ENCODE peak calls at places on chromosomes 2 and 18, in six cellular contexts. I is uterus, L is mesendoderm, F is dorsolateral prefrontal cortex, V is PC-3, H is adipocyte. K is an unnamed sample.

GRCh38 chr18:6627621-6628020 is 101.9 kb upstream of the ARHGAP28 start:
- DNase-seq in V (no peak), L (no peak), H (peak), I (no peak), F (no peak), K (no peak)

GRCh38 chr2:37698931-37699481 is 27.6 kb upstream of the CDC42EP3 start:
- DNase-seq in V (peak), H (peak), I (no peak), L (no peak), F (no peak), K (no peak)

GRCh38 chr2:199443589-199444130 is 14.1 kb downstream of the SATB2 start:
- DNase-seq in F (no peak), H (peak), L (no peak), I (no peak), V (peak), K (no peak)

GRCh38 chr18:50644807-50645206 is 84.9 kb downstream of the MAPK4 start:
- DNase-seq in V (peak), F (no peak), L (peak), H (no peak), I (no peak), K (peak)

GRCh38 chr2:205687018-205687956 is 5.0 kb downstream of the NRP2 start:
- DNase-seq in F (no peak), I (peak), V (no peak), L (peak), H (no peak), K (peak)

GRCh38 chr2:69965756-69966447 is 4.5 kb upstream of the ASPRV1 start:
- DNase-seq in I (no peak), H (no peak), V (peak), F (no peak), L (no peak), K (no peak)

GRCh38 chr18:3819933-3820332 is 370.0 kb downstream of the TGIF1 start:
- DNase-seq in H (no peak), V (no peak), F (no peak), L (no peak), I (no peak), K (no peak)

GRCh38 chr2:30989746-30990145 is 148.5 kb downstream of the GALNT14 start:
- DNase-seq in L (peak), F (no peak), I (no peak), H (no peak), V (no peak), K (no peak)

GRCh38 chr2:128315829-128316776 is 2.6 kb downstream of the HS6ST1 start:
- DNase-seq in F (no peak), V (no peak), L (no peak), I (no peak), H (peak), K (peak)

GRCh38 chr2:196566969-196567666 is 72.4 kb upstream of the CCDC150 start:
- DNase-seq in L (no peak), I (no peak), F (no peak), V (no peak), H (peak), K (no peak)

GRCh38 chr2:111659361-111660281 is 224.4 kb downstream of the ANAPC1 start:
- DNase-seq in I (peak), H (peak), L (peak), V (peak), F (no peak), K (peak)

GRCh38 chr18:24136967-24137373 is 1.9 kb upstream of the CABYR start:
- DNase-seq in I (no peak), L (peak), V (peak), H (peak), F (no peak), K (no peak)

GRCh38 chr2:85595378-85596232 is at the start of gene RNF181:
- DNase-seq in V (peak), H (peak), L (peak), I (peak), F (peak), K (peak)

GRCh38 chr2:55014962-55015939 is 35.0 kb downstream of the RTN4 start:
- DNase-seq in L (peak), V (peak), H (peak), F (no peak), I (peak), K (no peak)

GRCh38 chr2:134139615-134140014 is 114.3 kb upstream of the MGAT5 start:
- DNase-seq in I (no peak), V (peak), H (no peak), L (no peak), F (no peak), K (no peak)

GRCh38 chr2:86358982-86359381 is 21.6 kb upstream of the REEP1 start:
- DNase-seq in I (no peak), L (no peak), F (no peak), V (no peak), H (no peak), K (no peak)

GRCh38 chr18:9949861-9950260 is 36.0 kb downstream of the VAPA start:
- DNase-seq in H (no peak), V (no peak), I (no peak), F (no peak), L (no peak), K (no peak)

GRCh38 chr2:239197146-239197545 is 203.7 kb downstream of the HDAC4 start:
- DNase-seq in V (no peak), L (no peak), H (no peak), F (no peak), I (peak), K (no peak)

GRCh38 chr2:43384143-43384542 is 157.7 kb upstream of the ZFP36L2 start:
- DNase-seq in I (no peak), V (no peak), H (no peak), F (no peak), L (no peak), K (no peak)

GRCh38 chr2:147358375-147358774 is 486.5 kb upstream of the ACVR2A start:
- DNase-seq in F (no peak), L (no peak), V (no peak), I (no peak), H (no peak), K (no peak)

GRCh38 chr2:76599732-76600368 is 889.1 kb upstream of the GCFC2 start:
- DNase-seq in V (peak), F (peak), I (no peak), H (peak), L (peak), K (peak)

GRCh38 chr2:232300894-232301387 is 77.6 kb upstream of the ALPP start:
- DNase-seq in L (no peak), H (peak), I (no peak), F (no peak), V (peak), K (no peak)

GRCh38 chr2:84271987-84272386 is 187.1 kb downstream of the SUCLG1 start:
- DNase-seq in I (no peak), V (no peak), H (no peak), F (no peak), L (no peak), K (no peak)

GRCh38 chr2:118250463-118250862 is 162.2 kb downstream of the INSIG2 start:
- DNase-seq in L (peak), V (peak), I (no peak), F (no peak), H (no peak), K (no peak)

GRCh38 chr18:32779010-32779409 is 6.2 kb upstream of the KLHL14 start:
- DNase-seq in I (no peak), F (no peak), V (no peak), L (no peak), H (no peak), K (no peak)

GRCh38 chr18:26419746-26420145 is 128.6 kb downstream of the KCTD1 start:
- DNase-seq in F (no peak), L (no peak), I (no peak), V (no peak), H (no peak), K (no peak)

GRCh38 chr18:79484661-79485621 is 89.2 kb downstream of the NFATC1 start:
- DNase-seq in L (no peak), I (no peak), F (peak), V (no peak), H (peak), K (peak)

GRCh38 chr2:196244966-196245365 is 73.6 kb upstream of the STK17B start:
- DNase-seq in I (no peak), L (no peak), V (no peak), H (peak), F (no peak), K (no peak)

GRCh38 chr2:106193491-106193976 is 567 bp downstream of the UXS1 start:
- DNase-seq in L (peak), V (no peak), I (peak), H (peak), F (peak), K (peak)

GRCh38 chr2:232203166-232203891 is 175.2 kb upstream of the ALPP start:
- DNase-seq in F (no peak), V (no peak), L (no peak), H (no peak), I (no peak), K (no peak)

GRCh38 chr18:50193796-50194622 is 938 bp downstream of the MYO5B start:
- DNase-seq in H (no peak), V (peak), F (no peak), I (no peak), L (peak), K (peak)

GRCh38 chr18:37547196-37547595 is 18.4 kb downstream of the CELF4 start:
- DNase-seq in H (no peak), L (no peak), V (no peak), I (no peak), F (no peak), K (no peak)

GRCh38 chr18:37546023-37546537 is 19.5 kb downstream of the CELF4 start:
- DNase-seq in I (no peak), F (no peak), V (no peak), L (no peak), H (no peak), K (no peak)

GRCh38 chr18:37545461-37545860 is 20.1 kb downstream of the CELF4 start:
- DNase-seq in L (no peak), I (no peak), H (no peak), F (no peak), V (no peak), K (no peak)

GRCh38 chr18:37544713-37545112 is 20.9 kb downstream of the CELF4 start:
- DNase-seq in L (no peak), I (no peak), V (no peak), H (no peak), F (no peak), K (no peak)

DNA sequence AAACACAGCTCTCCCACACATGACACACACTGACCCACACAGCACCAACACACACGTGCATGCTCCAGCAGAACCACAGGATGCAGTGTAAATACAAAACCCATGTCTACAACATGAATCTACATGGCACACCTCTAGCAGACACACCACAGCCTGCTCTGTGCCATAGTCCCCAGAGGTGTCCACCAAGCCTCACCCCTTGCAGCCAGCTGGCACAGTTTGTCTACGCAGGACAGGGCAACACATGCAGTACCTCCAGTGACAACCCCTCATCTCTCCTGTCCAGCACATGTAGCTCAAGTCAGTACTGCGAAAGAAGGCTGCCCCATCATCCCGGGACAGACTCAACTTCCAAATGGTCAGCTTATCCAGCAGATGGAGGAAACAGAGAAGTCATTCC is 18.9 kb downstream of the CELF4 start:
- DNase-seq in I (no peak), L (no peak), H (no peak), F (no peak), V (no peak), K (no peak)
- H3K4me3 ChIP-seq in I (no peak), L (no peak), H (no peak), F (no peak), V (no peak), K (no peak)

GRCh38 chr2:8138525-8138922 is 543.3 kb upstream of the ID2 start:
- DNase-seq in I (no peak), H (no peak), L (no peak), V (no peak), F (no peak), K (no peak)
- H3K4me3 ChIP-seq in I (no peak), H (peak), L (no peak), V (no peak), F (no peak), K (no peak)

GRCh38 chr2:16663121-16663905 is 2.3 kb downstream of the CYRIA start:
- DNase-seq in F (no peak), I (no peak), H (no peak), V (no peak), L (peak), K (no peak)
- H3K4me3 ChIP-seq in F (peak), I (no peak), H (no peak), V (no peak), L (no peak), K (no peak)

GRCh38 chr18:74497778-74498177 is 1.6 kb downstream of the CNDP2 start:
- DNase-seq in I (no peak), L (no peak), F (no peak), V (no peak), H (no peak), K (no peak)

GRCh38 chr18:74495581-74496507 is at the start of gene CNDP2:
- DNase-seq in F (peak), V (peak), I (peak), L (peak), H (peak), K (peak)

GRCh38 chr18:74496508-74497307 is 545 bp downstream of the CNDP2 start:
- DNase-seq in I (peak), L (peak), V (peak), H (peak), F (peak), K (peak)

GRCh38 chr18:74498712-74499629 is 2.8 kb downstream of the CNDP2 start:
- DNase-seq in F (no peak), I (no peak), V (no peak), H (no peak), L (no peak), K (no peak)

GRCh38 chr18:74497308-74497640 is 1.1 kb downstream of the CNDP2 start:
- DNase-seq in I (no peak), V (no peak), L (no peak), H (no peak), F (no peak), K (no peak)
- H3K4me3 ChIP-seq in I (no peak), V (peak), L (no peak), H (peak), F (peak), K (peak)

DNA sequence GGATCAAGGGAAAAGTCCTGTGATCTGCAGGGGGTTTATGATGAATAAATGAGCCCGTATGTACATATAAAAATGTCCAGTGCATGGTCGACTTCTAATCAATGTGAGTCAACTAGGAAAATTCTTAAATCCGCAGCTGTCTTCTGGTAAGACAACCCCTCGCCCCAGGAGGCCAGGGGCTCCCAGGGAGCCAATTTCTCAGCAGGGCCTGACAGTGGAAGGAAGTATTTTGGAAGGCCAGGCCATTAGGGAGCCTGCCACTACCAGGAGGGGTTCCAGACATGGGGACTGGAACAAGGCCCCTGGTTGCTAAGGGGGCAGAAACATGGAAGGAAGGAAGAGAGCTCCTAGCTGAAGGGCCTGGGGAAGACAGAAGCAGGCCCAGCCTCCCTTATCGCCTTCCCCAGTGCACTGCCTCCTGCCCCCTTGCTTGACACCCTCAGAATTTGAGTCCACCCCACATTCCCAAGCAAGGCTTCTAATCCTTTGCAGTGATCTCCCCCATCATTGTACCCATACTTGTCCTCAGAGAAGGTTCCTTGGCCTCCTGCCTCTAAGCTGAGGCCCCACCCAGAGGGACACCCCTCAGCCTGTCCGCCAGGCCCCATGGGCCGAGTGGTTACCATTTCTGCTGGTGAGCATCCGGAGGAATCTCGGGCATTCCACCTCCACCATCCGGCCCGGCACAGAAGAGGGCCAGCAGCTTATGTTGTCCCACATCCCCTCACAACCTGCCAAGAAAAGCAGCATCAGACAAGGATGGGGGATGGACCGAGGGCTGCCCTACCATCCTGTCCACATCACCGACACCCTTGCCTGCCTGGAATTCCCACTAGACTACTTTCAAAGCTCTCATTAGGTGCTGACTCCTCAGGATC is 45.9 kb downstream of the SCTR start:
- DNase-seq in L (no peak), I (no peak), F (no peak), V (no peak), H (no peak), K (peak)
- H3K4me3 ChIP-seq in L (no peak), I (no peak), F (no peak), V (no peak), H (no peak), K (no peak)

GRCh38 chr18:60372141-60372540 is 434 bp downstream of the MC4R start:
- DNase-seq in V (no peak), I (no peak), F (no peak), H (no peak), L (peak), K (no peak)
- H3K4me3 ChIP-seq in V (no peak), I (no peak), F (peak), H (peak), L (no peak), K (no peak)

GRCh38 chr2:104434363-104434792 is 419.5 kb upstream of the POU3F3 start:
- DNase-seq in V (no peak), L (peak), F (peak), I (no peak), H (no peak), K (peak)
- H3K4me3 ChIP-seq in V (peak), L (no peak), F (peak), I (no peak), H (peak), K (no peak)

K was measured in H7.